ENCODE peak calls at places on chromosomes 6 and 20, in four cellular contexts. Q, K, L and S are unnamed samples.

GRCh38 chr20:63032861-63033634 is 26.3 kb upstream of the BHLHE23 start:
- DNase-seq in Q (no peak), K (no peak), L (no peak), S (no peak)

GRCh38 chr20:18304618-18305017 is 16.3 kb downstream of the ZNF133 start:
- DNase-seq in Q (no peak), K (no peak), L (no peak), S (peak; percentile 21)

GRCh38 chr6:79079425-79080130 is 1.5 kb upstream of the PHIP start:
- DNase-seq in Q (no peak), K (peak; percentile 7), L (peak; percentile 45), S (no peak)

GRCh38 chr6:32882879-32883250 is 28.9 kb downstream of the PSMB9 start:
- DNase-seq in Q (no peak), K (no peak), L (peak; percentile 14), S (no peak)

GRCh38 chr6:134943567-134944111 is 6.3 kb downstream of the ALDH8A1 start:
- DNase-seq in Q (no peak), K (no peak), L (no peak), S (no peak)

GRCh38 chr20:64036346-64037198 is 590 bp downstream of the C20orf204 start:
- DNase-seq in Q (no peak), K (no peak), L (peak; percentile 41), S (no peak)

GRCh38 chr6:41653642-41654432 is 15.6 kb downstream of the MDFI start:
- DNase-seq in Q (no peak), K (no peak), L (no peak), S (no peak)

GRCh38 chr6:109059591-109060021 is 35.0 kb downstream of the SESN1 start:
- DNase-seq in Q (no peak), K (no peak), L (no peak), S (no peak)

GRCh38 chr6:139545474-139546116 is 171.1 kb upstream of the CITED2 start:
- DNase-seq in Q (no peak), K (peak; percentile 24), L (no peak), S (peak; percentile 25)

GRCh38 chr6:84392292-84392691 is 164.8 kb upstream of the CEP162 start:
- DNase-seq in Q (no peak), K (no peak), L (no peak), S (no peak)

GRCh38 chr6:111888928-111889696 is 15.9 kb upstream of the FYN start:
- DNase-seq in Q (no peak), K (peak; percentile 42), L (no peak), S (peak; percentile 46)

GRCh38 chr6:24719125-24719931 is at the start of gene C6orf62:
- DNase-seq in Q (peak; percentile 41), K (peak; percentile 43), L (no peak), S (peak; percentile 51)

GRCh38 chr6:115680621-115681020 is 380.1 kb downstream of the FRK start:
- DNase-seq in Q (no peak), K (no peak), L (no peak), S (no peak)

GRCh38 chr6:14029605-14030004 is 88.0 kb upstream of the CD83 start:
- DNase-seq in Q (no peak), K (no peak), L (no peak), S (no peak)
- TF ChIP-seq CTCF in Q (no peak), K (no peak), L (no peak), S (no peak)

DNA sequence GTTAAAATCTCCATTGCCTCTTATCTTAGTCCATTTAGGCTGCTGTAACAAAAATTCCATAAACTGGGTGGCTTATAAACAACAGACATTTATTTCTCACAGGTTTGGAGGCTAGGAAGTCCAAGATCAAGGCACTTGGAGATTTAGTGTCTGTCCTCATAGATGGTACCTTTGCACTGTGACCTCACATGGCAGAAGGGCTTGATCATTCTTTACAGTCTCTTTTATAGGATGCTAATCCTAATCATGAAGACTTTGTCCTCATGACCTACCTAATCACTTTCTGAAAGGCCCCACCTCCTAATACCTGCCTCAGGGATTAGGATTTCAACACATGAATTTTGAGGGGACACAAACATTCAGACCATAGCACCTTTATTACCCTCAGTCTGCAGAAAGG is 6.6 kb downstream of the GLO1 start:
- DNase-seq in Q (no peak), K (no peak), L (no peak), S (no peak)
- H3K36me3 ChIP-seq in Q (no peaks in the 10 kb centered on the region), K (no peaks in the 10 kb centered on the region), L (no peaks in the 10 kb centered on the region), S (peaks cover 23% of the 10 kb centered on the region)

GRCh38 chr20:11716239-11716944 is 201.3 kb upstream of the BTBD3 start:
- DNase-seq in Q (no peak), K (peak; percentile 66), L (peak; percentile 38), S (peak; percentile 60)
- TF ChIP-seq CTCF in Q (no peak), K (peak; percentile 45), L (peak; percentile 35), S (peak; percentile 30)

DNA sequence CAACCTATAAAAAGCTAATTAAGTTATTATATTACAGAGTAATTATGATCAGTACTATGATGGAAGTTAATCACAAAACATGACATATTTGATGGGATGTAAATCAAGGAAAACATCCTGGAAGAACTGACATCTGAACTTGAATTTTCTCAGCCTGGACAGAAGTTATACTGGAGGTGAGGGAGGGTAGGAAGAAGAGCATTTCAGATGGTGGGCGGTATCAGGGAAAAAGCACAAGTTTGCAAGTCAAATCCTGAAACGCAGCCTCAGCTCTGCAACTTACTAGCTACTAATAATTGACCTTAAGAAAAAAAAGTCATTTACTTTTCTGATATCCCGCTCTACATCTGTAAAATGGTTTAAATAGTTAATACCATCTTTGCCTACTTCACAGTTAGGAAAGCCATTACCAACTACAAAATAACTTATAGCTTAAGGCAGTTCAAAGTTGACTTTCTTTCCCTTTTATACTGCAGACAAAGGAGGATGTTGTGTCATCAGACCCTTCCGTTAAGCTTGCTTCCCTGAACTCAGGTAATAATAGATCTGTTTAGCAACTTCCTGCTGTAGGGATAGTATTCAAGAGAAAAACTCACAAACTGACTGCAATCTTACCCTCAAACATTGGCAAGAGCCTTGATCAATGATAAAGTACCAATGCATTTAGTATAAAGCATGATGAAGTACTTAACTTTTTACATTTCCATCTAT is 21.0 kb downstream of the NOL7 start:
- DNase-seq in Q (no peak), K (no peak), L (no peak), S (no peak)
- H3K36me3 ChIP-seq in Q (peaks cover 33% of the 10 kb centered on the region), K (no peaks in the 10 kb centered on the region), L (no peaks in the 10 kb centered on the region), S (peaks cover 47% of the 10 kb centered on the region)